ENCODE peak calls at places on chromosome 4, in six cellular contexts. G is tibial nerve, M is tibial artery, I is mesendoderm, A is substantia nigra, V is psoas muscle. Z is an unnamed sample.

GRCh38 chr4:166003811-166004210 is 130.8 kb downstream of the TLL1 start:
- DNase-seq in I (no peak), M (no peak), V (no peak), A (no peak), G (no peak), Z (no peak)

GRCh38 chr4:2834001-2834921 is 9.4 kb upstream of the ADD1 start:
- DNase-seq in G (peak; percentile 8), A (no peak), M (peak; percentile 27), I (no peak), V (peak; percentile 42), Z (peak; percentile 57)

GRCh38 chr4:144801731-144802130 is 155.8 kb downstream of the HHIP start:
- DNase-seq in M (no peak), G (no peak), A (no peak), V (no peak), I (no peak), Z (no peak)

GRCh38 chr4:3783691-3784306 is 17.6 kb downstream of the ADRA2C start:
- DNase-seq in M (no peak), I (peak; percentile 62), V (no peak), A (no peak), G (no peak), Z (no peak)

GRCh38 chr4:16843831-16844508 is 54.5 kb downstream of the LDB2 start:
- DNase-seq in G (no peak), V (no peak), A (no peak), I (peak; percentile 66), M (no peak), Z (no peak)

GRCh38 chr4:168273838-168274237 is 44.7 kb downstream of the DDX60 start:
- DNase-seq in A (no peak), G (no peak), V (no peak), M (no peak), I (peak; percentile 49), Z (no peak)

GRCh38 chr4:112677519-112678091 is 40.7 kb downstream of the LARP7 start:
- DNase-seq in I (no peak), M (no peak), V (no peak), A (no peak), G (no peak), Z (no peak)

GRCh38 chr4:74418063-74418670 is 26.8 kb upstream of the AREG start:
- DNase-seq in I (no peak), G (no peak), A (no peak), V (no peak), M (no peak), Z (no peak)

GRCh38 chr4:107478327-107478946 is 241.6 kb downstream of the PAPSS1 start:
- DNase-seq in G (no peak), V (no peak), I (no peak), M (no peak), A (no peak), Z (no peak)

DNA sequence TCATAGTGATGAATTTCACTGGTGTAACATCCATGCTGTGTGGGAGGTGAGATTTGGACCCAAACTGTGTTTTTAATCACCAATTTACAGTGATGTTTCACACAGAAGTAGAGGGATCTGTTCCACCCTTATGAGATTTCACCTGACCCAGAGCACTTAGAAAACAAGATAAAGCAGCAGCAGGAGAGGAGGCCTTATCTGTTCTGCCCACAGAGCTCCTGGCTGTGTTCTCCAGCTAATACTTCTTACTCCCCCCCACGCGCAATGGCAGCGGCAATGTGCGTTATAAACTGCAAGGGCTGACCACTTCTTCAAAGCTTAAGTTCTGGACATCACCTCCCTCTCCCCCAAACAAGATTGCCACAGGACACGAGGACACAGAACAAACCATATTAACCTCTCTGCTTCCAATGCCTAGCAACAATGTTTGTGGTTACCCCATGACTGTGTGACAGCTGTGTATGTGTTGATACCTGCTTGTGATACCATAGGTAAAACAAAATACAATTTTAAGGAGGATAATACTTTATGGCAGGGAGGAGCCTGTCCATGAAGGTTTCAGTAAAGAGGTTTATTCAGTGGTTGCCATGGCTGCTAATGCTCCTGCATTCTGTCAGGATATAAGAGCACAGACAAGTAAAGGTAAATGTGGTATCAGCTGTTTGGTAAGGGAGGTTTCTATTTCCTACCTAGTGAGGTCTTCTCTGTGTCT is 210.1 kb downstream of the SOWAHB start:
- DNase-seq in I (peak; percentile 82), M (no peak), G (no peak), V (no peak), A (no peak), Z (no peak)
- H3K27ac ChIP-seq in I (no peak overlapping the region), M (peak overlapping the region; percentile 90), G (no peak overlapping the region), V (no peak overlapping the region), A (no peak overlapping the region), Z (peak overlapping the region; percentile 96)

DNA sequence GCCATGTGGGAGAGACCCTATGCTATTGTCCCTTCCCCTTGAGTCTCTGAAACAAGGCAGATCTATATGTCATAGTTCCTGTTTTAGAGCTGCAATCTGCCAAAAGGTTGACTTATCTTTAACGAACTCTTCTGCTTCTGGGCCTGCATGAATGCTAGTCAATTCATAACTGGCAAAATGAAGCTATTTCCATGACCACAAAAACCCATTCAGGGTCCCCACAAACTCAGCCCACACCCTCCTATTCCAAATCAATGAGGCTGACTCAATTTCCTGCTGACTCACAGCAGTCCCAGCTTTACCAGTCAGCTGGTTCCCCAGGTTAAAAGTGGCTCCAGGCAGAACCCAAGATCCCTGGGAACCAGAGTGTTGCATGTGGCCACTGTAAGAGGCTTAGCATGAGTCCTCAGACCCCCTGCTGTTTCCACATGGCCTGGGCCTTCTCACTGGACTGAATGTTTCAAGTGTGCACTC is 25.2 kb upstream of the SOD3 start:
- DNase-seq in A (no peak), V (no peak), I (peak; percentile 26), M (no peak), G (no peak), Z (peak; percentile 42)
- H3K27ac ChIP-seq in A (no peak overlapping the region), V (no peak overlapping the region), I (no peak overlapping the region), M (no peak overlapping the region), G (no peak overlapping the region), Z (no peak overlapping the region)

GRCh38 chr4:173878701-173879100 is 348.7 kb upstream of the HAND2 start:
- DNase-seq in V (no peak), M (no peak), I (peak; percentile 87), G (no peak), A (no peak), Z (no peak)
- H3K27ac ChIP-seq in V (no peak overlapping the region), M (no peak overlapping the region), I (no peak overlapping the region), G (peak overlapping the region; percentile 48), A (no peak overlapping the region), Z (no peak overlapping the region)

DNA sequence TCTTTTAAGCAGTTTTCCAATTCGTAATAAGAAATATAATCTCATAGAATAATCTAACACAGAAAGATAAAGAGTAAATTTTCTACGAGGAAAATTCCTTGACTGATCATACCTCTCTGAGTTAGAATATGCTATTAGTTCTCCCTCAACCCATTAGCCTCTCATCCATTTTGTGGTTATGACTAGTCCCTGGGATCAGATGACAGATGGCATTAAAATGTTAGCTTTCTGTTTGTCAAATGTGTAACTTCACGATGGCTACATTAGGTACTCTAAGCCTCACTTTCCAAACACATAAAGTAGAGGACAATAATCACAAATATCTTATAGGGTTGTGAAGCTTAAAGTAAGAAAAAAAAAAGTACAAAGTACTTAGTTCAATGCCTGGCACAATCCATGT is 112.2 kb downstream of the ZAR1 start:
- DNase-seq in G (no peak), V (no peak), I (no peak), M (no peak), A (no peak), Z (no peak)
- H3K27ac ChIP-seq in G (no peak overlapping the region), V (no peak overlapping the region), I (no peak overlapping the region), M (no peak overlapping the region), A (no peak overlapping the region), Z (no peak overlapping the region)

GRCh38 chr4:8818063-8818881 is 53.4 kb downstream of the HMX1 start:
- DNase-seq in I (no peak), G (no peak), M (peak; percentile 44), A (no peak), V (peak; percentile 34), Z (peak; percentile 63)
- H3K27ac ChIP-seq in I (no peak overlapping the region), G (no peak overlapping the region), M (no peak overlapping the region), A (no peak overlapping the region), V (no peak overlapping the region), Z (no peak overlapping the region)

GRCh38 chr4:185211641-185212040 is 2.2 kb downstream of the SNX25 start:
- DNase-seq in I (peak; percentile 57), M (no peak), G (no peak), A (no peak), V (no peak), Z (no peak)
- H3K27ac ChIP-seq in I (peak overlapping the region; percentile 17), M (peak overlapping the region; percentile 85), G (no peak overlapping the region), A (no peak overlapping the region), V (no peak overlapping the region), Z (peak overlapping the region; percentile 55)

Z was measured in aorta.